ENCODE peak calls at places on chromosomes 11 and 22, in four cellular contexts. One of them, this sample, is unnamed.

GRCh38 chr11:79088967-79089366 is 351.9 kb downstream of the TENM4 start:
- DNase-seq in AG10803: no peak
- DNase-seq in GM13977: no peak
- DNase-seq in HL-60: no peak
- DNase-seq in this sample: no peak

GRCh38 chr11:40029406-40029805 is 1430.0 kb downstream of the LRRC4C start:
- DNase-seq in GM13977: no peak
- DNase-seq in AG10803: no peak
- DNase-seq in HL-60: no peak
- DNase-seq in this sample: no peak

GRCh38 chr11:78985654-78986053 is 411.0 kb upstream of the NARS2 start:
- DNase-seq in GM13977: no peak
- DNase-seq in HL-60: no peak
- DNase-seq in AG10803: no peak
- DNase-seq in this sample: no peak

GRCh38 chr22:46297151-46297819 is 615 bp downstream of the GTSE1 start:
- DNase-seq in AG10803: peak
- DNase-seq in GM13977: no peak
- DNase-seq in HL-60: no peak
- DNase-seq in this sample: peak

GRCh38 chr22:21444701-21445436 is 22.3 kb upstream of the TMEM191C start:
- DNase-seq in AG10803: no peak
- DNase-seq in GM13977: no peak
- DNase-seq in HL-60: peak
- DNase-seq in this sample: no peak

GRCh38 chr22:28819253-28820096 is 19.1 kb upstream of the XBP1 start:
- DNase-seq in HL-60: no peak
- DNase-seq in GM13977: no peak
- DNase-seq in AG10803: no peak
- DNase-seq in this sample: no peak

GRCh38 chr22:47561115-47561675 is 798.7 kb downstream of the TBC1D22A start:
- DNase-seq in GM13977: no peak
- DNase-seq in AG10803: no peak
- DNase-seq in HL-60: no peak
- DNase-seq in this sample: no peak

GRCh38 chr11:20966489-20966888 is 297.1 kb downstream of the NELL1 start:
- DNase-seq in HL-60: no peak
- DNase-seq in AG10803: no peak
- DNase-seq in GM13977: no peak
- DNase-seq in this sample: no peak

GRCh38 chr22:50544078-50544745 is 1.5 kb upstream of the KLHDC7B start:
- DNase-seq in GM13977: peak
- DNase-seq in AG10803: peak
- DNase-seq in HL-60: no peak
- DNase-seq in this sample: peak

GRCh38 chr22:32701021-32701420 is 100.5 kb upstream of the TIMP3 start:
- DNase-seq in HL-60: no peak
- DNase-seq in AG10803: peak
- DNase-seq in GM13977: no peak
- DNase-seq in this sample: no peak

GRCh38 chr22:44455151-44455962 is 42.7 kb downstream of the RTL6 start:
- DNase-seq in HL-60: no peak
- DNase-seq in AG10803: no peak
- DNase-seq in GM13977: peak
- DNase-seq in this sample: peak

GRCh38 chr22:29907753-29908515 is 25.0 kb downstream of the MTMR3 start:
- DNase-seq in GM13977: peak
- DNase-seq in HL-60: peak
- DNase-seq in AG10803: peak
- DNase-seq in this sample: peak

GRCh38 chr11:131468565-131468964 is 98.2 kb downstream of the NTM start:
- DNase-seq in AG10803: no peak
- DNase-seq in GM13977: no peak
- DNase-seq in HL-60: no peak
- DNase-seq in this sample: no peak

GRCh38 chr22:46323126-46323525 is 12.4 kb upstream of the TRMU start:
- DNase-seq in GM13977: no peak
- DNase-seq in HL-60: no peak
- DNase-seq in AG10803: no peak
- DNase-seq in this sample: no peak

GRCh38 chr22:17984114-17984513 is 40.2 kb downstream of the MICAL3 start:
- DNase-seq in AG10803: no peak
- DNase-seq in HL-60: no peak
- DNase-seq in GM13977: no peak
- DNase-seq in this sample: no peak

GRCh38 chr11:57203359-57203758 is 21.6 kb downstream of the LRRC55 start:
- DNase-seq in HL-60: no peak
- DNase-seq in GM13977: no peak
- DNase-seq in AG10803: peak
- DNase-seq in this sample: no peak

GRCh38 chr22:19620742-19621371 is 93.4 kb upstream of the SEPTIN5 start:
- DNase-seq in AG10803: no peak
- DNase-seq in GM13977: no peak
- DNase-seq in HL-60: no peak
- DNase-seq in this sample: no peak

GRCh38 chr11:65615950-65616574 is 486 bp downstream of the PCNX3 start:
- DNase-seq in AG10803: no peak
- DNase-seq in HL-60: peak
- DNase-seq in GM13977: peak
- DNase-seq in this sample: peak

GRCh38 chr11:13220148-13220547 is 57.4 kb upstream of the BMAL1 start:
- DNase-seq in GM13977: no peak
- DNase-seq in AG10803: no peak
- DNase-seq in HL-60: no peak
- DNase-seq in this sample: no peak

GRCh38 chr11:65225284-65226102 is 36.3 kb upstream of the POLA2 start:
- DNase-seq in AG10803: peak
- DNase-seq in GM13977: peak
- DNase-seq in HL-60: no peak
- DNase-seq in this sample: peak

GRCh38 chr11:64876226-64876750 is 2.1 kb downstream of the EHD1 start:
- DNase-seq in GM13977: no peak
- DNase-seq in AG10803: no peak
- DNase-seq in HL-60: no peak
- DNase-seq in this sample: peak

GRCh38 chr11:102172127-102172848 is 62.0 kb downstream of the YAP1 start:
- DNase-seq in GM13977: no peak
- DNase-seq in HL-60: peak
- DNase-seq in AG10803: peak
- DNase-seq in this sample: no peak

GRCh38 chr22:46742576-46743221 is 4.6 kb upstream of the CERK start:
- DNase-seq in HL-60: no peak
- DNase-seq in AG10803: no peak
- DNase-seq in GM13977: no peak
- DNase-seq in this sample: no peak

GRCh38 chr22:17788528-17789378 is 14.5 kb upstream of the BID start:
- DNase-seq in GM13977: no peak
- DNase-seq in HL-60: no peak
- DNase-seq in AG10803: no peak
- DNase-seq in this sample: no peak

GRCh38 chr11:69915501-69916250 is 96.5 kb upstream of the FGF3 start:
- DNase-seq in AG10803: peak
- DNase-seq in GM13977: peak
- DNase-seq in HL-60: peak
- DNase-seq in this sample: peak

GRCh38 chr11:17716807-17717206 is 2.6 kb upstream of the MYOD1 start:
- DNase-seq in GM13977: no peak
- DNase-seq in HL-60: no peak
- DNase-seq in AG10803: no peak
- DNase-seq in this sample: no peak

GRCh38 chr11:65491163-65491465 is 7.7 kb upstream of the MALAT1 start:
- DNase-seq in HL-60: no peak
- DNase-seq in GM13977: no peak
- DNase-seq in AG10803: peak
- DNase-seq in this sample: no peak

GRCh38 chr22:48251629-48252028 is 1489.2 kb downstream of the TBC1D22A start:
- DNase-seq in HL-60: no peak
- DNase-seq in GM13977: no peak
- DNase-seq in AG10803: no peak
- DNase-seq in this sample: no peak

GRCh38 chr11:128610765-128611617 is 23.6 kb upstream of the ETS1 start:
- DNase-seq in GM13977: peak
- DNase-seq in AG10803: no peak
- DNase-seq in HL-60: no peak
- DNase-seq in this sample: peak

GRCh38 chr11:5749836-5750235 is 4.2 kb upstream of the OR52N4 start:
- DNase-seq in GM13977: no peak
- DNase-seq in AG10803: no peak
- DNase-seq in HL-60: no peak
- DNase-seq in this sample: no peak

GRCh38 chr11:45901646-45902045 is 5.4 kb downstream of the FREY1 start:
- DNase-seq in GM13977: no peak
- DNase-seq in HL-60: no peak
- DNase-seq in AG10803: no peak
- DNase-seq in this sample: no peak

GRCh38 chr11:47154738-47155570 is 21.7 kb downstream of the ARFGAP2 start:
- DNase-seq in AG10803: no peak
- DNase-seq in HL-60: no peak
- DNase-seq in GM13977: no peak
- DNase-seq in this sample: peak

GRCh38 chr22:24466831-24467249 is 28.3 kb upstream of the UPB1 start:
- DNase-seq in HL-60: peak
- DNase-seq in AG10803: peak
- DNase-seq in GM13977: no peak
- DNase-seq in this sample: no peak

GRCh38 chr22:24409707-24410106 is 17.7 kb upstream of the ADORA2A start:
- DNase-seq in GM13977: no peak
- DNase-seq in HL-60: no peak
- DNase-seq in AG10803: no peak
- DNase-seq in this sample: no peak

GRCh38 chr22:40665312-40665711 is 14.0 kb upstream of the MCHR1 start:
- DNase-seq in GM13977: no peak
- DNase-seq in HL-60: no peak
- DNase-seq in AG10803: peak
- DNase-seq in this sample: no peak

GRCh38 chr22:47043835-47044721 is 281.6 kb downstream of the TBC1D22A start:
- DNase-seq in GM13977: no peak
- DNase-seq in AG10803: peak
- DNase-seq in HL-60: no peak
- DNase-seq in this sample: peak

DNA sequence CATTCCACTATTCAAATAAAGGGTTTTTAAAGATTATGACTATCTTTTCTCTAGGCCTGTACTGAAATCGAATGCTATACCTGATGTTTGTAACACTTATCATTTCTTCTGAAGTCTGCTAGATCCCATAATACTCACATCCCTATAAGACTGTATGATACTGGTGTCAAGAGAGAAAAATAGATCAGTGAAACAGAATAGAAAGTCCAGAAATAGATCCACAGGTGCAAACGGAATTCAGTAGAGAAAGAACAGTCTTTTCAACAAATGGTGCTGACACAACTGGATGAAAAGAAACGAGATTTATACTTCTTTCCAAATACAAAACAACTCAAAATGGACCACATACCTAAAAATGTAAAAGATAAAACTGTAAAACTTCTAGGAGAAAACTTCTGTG is 143.2 kb downstream of the APOL5 start:
- DNase-seq in AG10803: no peak
- DNase-seq in GM13977: no peak
- DNase-seq in HL-60: no peak
- DNase-seq in this sample: no peak
- TF ChIP-seq CTCF in AG10803: no peak
- TF ChIP-seq CTCF in GM13977: no peak
- TF ChIP-seq CTCF in HL-60: no peak
- TF ChIP-seq CTCF in this sample: no peak

GRCh38 chr11:32188785-32189184 is 97.9 kb downstream of the RCN1 start:
- DNase-seq in AG10803: no peak
- DNase-seq in HL-60: no peak
- DNase-seq in GM13977: no peak
- DNase-seq in this sample: no peak
- TF ChIP-seq CTCF in AG10803: no peak
- TF ChIP-seq CTCF in HL-60: no peak
- TF ChIP-seq CTCF in GM13977: peak
- TF ChIP-seq CTCF in this sample: no peak

DNA sequence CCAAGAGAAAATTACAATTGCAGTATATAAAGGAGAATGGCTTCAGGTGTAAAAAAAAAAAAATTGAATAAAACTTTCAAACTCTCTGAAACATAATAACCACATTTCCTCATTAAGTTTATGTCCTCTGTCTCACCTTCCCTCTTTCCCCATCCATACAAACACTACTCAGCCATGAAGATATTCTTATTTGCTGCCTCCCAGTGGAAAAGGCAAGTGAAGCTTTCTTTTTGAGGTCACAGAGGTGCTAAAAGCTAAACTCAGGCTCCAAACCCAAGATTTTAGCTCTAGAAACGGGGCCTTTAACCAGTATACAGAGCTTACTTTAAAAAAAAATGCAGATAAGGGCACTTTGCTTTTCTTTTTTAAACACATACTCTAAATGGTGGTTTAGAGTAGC is 1568.5 kb downstream of the FAM181B start:
- DNase-seq in HL-60: no peak
- DNase-seq in AG10803: no peak
- DNase-seq in GM13977: no peak
- DNase-seq in this sample: no peak
- TF ChIP-seq CTCF in HL-60: no peak
- TF ChIP-seq CTCF in AG10803: no peak
- TF ChIP-seq CTCF in GM13977: no peak
- TF ChIP-seq CTCF in this sample: no peak

GRCh38 chr11:68632802-68633201 is 51.5 kb upstream of the GAL start:
- DNase-seq in HL-60: peak
- DNase-seq in GM13977: no peak
- DNase-seq in AG10803: peak
- DNase-seq in this sample: peak
- TF ChIP-seq CTCF in HL-60: peak
- TF ChIP-seq CTCF in GM13977: peak
- TF ChIP-seq CTCF in AG10803: peak
- TF ChIP-seq CTCF in this sample: peak

GRCh38 chr11:72752088-72752914 is at the start of gene ARAP1:
- DNase-seq in GM13977: peak
- DNase-seq in HL-60: peak
- DNase-seq in AG10803: peak
- DNase-seq in this sample: peak
- TF ChIP-seq CTCF in GM13977: no peak
- TF ChIP-seq CTCF in HL-60: no peak
- TF ChIP-seq CTCF in AG10803: peak
- TF ChIP-seq CTCF in this sample: no peak

GRCh38 chr22:22955866-22956535 is 68.4 kb downstream of the IGLL5 start:
- DNase-seq in AG10803: peak
- DNase-seq in HL-60: peak
- DNase-seq in GM13977: no peak
- DNase-seq in this sample: peak

GRCh38 chr22:22955276-22955798 is 67.7 kb downstream of the IGLL5 start:
- DNase-seq in GM13977: no peak
- DNase-seq in AG10803: no peak
- DNase-seq in HL-60: no peak
- DNase-seq in this sample: no peak

GRCh38 chr22:22951035-22951434 is 63.4 kb downstream of the IGLL5 start:
- DNase-seq in HL-60: no peak
- DNase-seq in AG10803: no peak
- DNase-seq in GM13977: no peak
- DNase-seq in this sample: no peak

GRCh38 chr22:22952531-22953295 is 65.1 kb downstream of the IGLL5 start:
- DNase-seq in AG10803: no peak
- DNase-seq in HL-60: no peak
- DNase-seq in GM13977: no peak
- DNase-seq in this sample: no peak

GRCh38 chr22:22953796-22954195 is 66.2 kb downstream of the IGLL5 start:
- DNase-seq in HL-60: no peak
- DNase-seq in AG10803: no peak
- DNase-seq in GM13977: no peak
- DNase-seq in this sample: no peak
- TF ChIP-seq CTCF in HL-60: no peak
- TF ChIP-seq CTCF in AG10803: no peak
- TF ChIP-seq CTCF in GM13977: no peak
- TF ChIP-seq CTCF in this sample: no peak